ENCODE peak calls at places on chromosome 9, in ten cellular contexts. W, Q, D, A, J, R, T, P, N and C are unnamed samples.

GRCh38 chr9:73183917-73184861 is 32.5 kb downstream of the ANXA1 start:
- DNase-seq in W (no peak), Q (no peak), D (no peak), A (no peak), J (peak), R (no peak), T (no peak), P (peak), N (no peak), C (peak)

GRCh38 chr9:125883548-125883947 is 136.4 kb downstream of the PBX3 start:
- DNase-seq in W (no peak), Q (no peak), D (no peak), A (no peak), J (peak), R (no peak), T (no peak), P (no peak), N (peak), C (no peak)

GRCh38 chr9:94213513-94214124 is 45.5 kb upstream of the ZNF169 start:
- DNase-seq in W (peak), Q (peak), D (peak), A (peak), J (peak), R (peak), T (peak), P (peak), N (peak), C (peak)

GRCh38 chr9:13388157-13388556 is 108.7 kb upstream of the MPDZ start:
- DNase-seq in W (no peak), Q (no peak), D (peak), A (no peak), J (peak), R (no peak), T (no peak), P (peak), N (no peak), C (no peak)

GRCh38 chr9:114606597-114607207 is 4.4 kb upstream of the TMEM268 start:
- DNase-seq in W (no peak), Q (no peak), D (peak), A (no peak), J (peak), R (no peak), T (no peak), P (no peak), N (no peak), C (no peak)

GRCh38 chr9:94734054-94734754 is 7.7 kb downstream of the AOPEP start:
- DNase-seq in W (peak), Q (no peak), D (no peak), A (no peak), J (no peak), R (no peak), T (no peak), P (no peak), N (peak), C (no peak)

GRCh38 chr9:111916234-111916645 is 19.6 kb downstream of the UGCG start:
- DNase-seq in W (no peak), Q (no peak), D (no peak), A (no peak), J (no peak), R (no peak), T (no peak), P (no peak), N (no peak), C (no peak)

GRCh38 chr9:135479469-135480052 is at the start of gene PPP1R26:
- DNase-seq in W (no peak), Q (no peak), D (no peak), A (peak), J (peak), R (no peak), T (no peak), P (peak), N (peak), C (no peak)

GRCh38 chr9:89982016-89982415 is 377.2 kb downstream of the GADD45G start:
- DNase-seq in W (no peak), Q (no peak), D (no peak), A (no peak), J (no peak), R (no peak), T (no peak), P (no peak), N (no peak), C (no peak)

GRCh38 chr9:127976943-127977871 is 3.6 kb downstream of the EEIG1 start:
- DNase-seq in W (no peak), Q (no peak), D (no peak), A (no peak), J (no peak), R (no peak), T (peak), P (no peak), N (no peak), C (no peak)

GRCh38 chr9:84151236-84151635 is 170.6 kb downstream of the RMI1 start:
- DNase-seq in W (no peak), Q (no peak), D (no peak), A (no peak), J (no peak), R (no peak), T (no peak), P (no peak), N (no peak), C (no peak)

GRCh38 chr9:129954868-129955550 is 88.0 kb downstream of the FNBP1 start:
- DNase-seq in W (peak), Q (no peak), D (peak), A (no peak), J (no peak), R (no peak), T (no peak), P (no peak), N (no peak), C (peak)

GRCh38 chr9:38016375-38017120 is 52.5 kb downstream of the SHB start:
- DNase-seq in W (no peak), Q (no peak), D (peak), A (no peak), J (peak), R (no peak), T (no peak), P (peak), N (no peak), C (no peak)